ENCODE peak calls at places on chromosome 14, in four cellular contexts. One of them, this sample, is unnamed.

GRCh38 chr14:76495983-76496382 is 120.0 kb downstream of the ESRRB start:
- DNase-seq in GM23248: no peak
- DNase-seq in endothelial cell of umbilical vein: no peak
- DNase-seq in HCT116: no peak
- DNase-seq in this sample: no peak

GRCh38 chr14:90263748-90264449 is 7.5 kb downstream of the PSMC1 start:
- DNase-seq in endothelial cell of umbilical vein: no peak
- DNase-seq in GM23248: no peak
- DNase-seq in HCT116: no peak
- DNase-seq in this sample: no peak

GRCh38 chr14:45673420-45673819 is 420.4 kb upstream of the MIS18BP1 start:
- DNase-seq in GM23248: no peak
- DNase-seq in HCT116: no peak
- DNase-seq in endothelial cell of umbilical vein: no peak
- DNase-seq in this sample: no peak

GRCh38 chr14:50025776-50026175 is 90.6 kb downstream of the VCPKMT start:
- DNase-seq in endothelial cell of umbilical vein: no peak
- DNase-seq in GM23248: no peak
- DNase-seq in HCT116: no peak
- DNase-seq in this sample: no peak

GRCh38 chr14:54555651-54556050 is 11.3 kb upstream of the SAMD4A start:
- DNase-seq in HCT116: no peak
- DNase-seq in GM23248: no peak
- DNase-seq in endothelial cell of umbilical vein: no peak
- DNase-seq in this sample: no peak

GRCh38 chr14:34754687-34755086 is 40.3 kb upstream of the CFL2 start:
- DNase-seq in GM23248: no peak
- DNase-seq in endothelial cell of umbilical vein: no peak
- DNase-seq in HCT116: no peak
- DNase-seq in this sample: no peak

GRCh38 chr14:104432611-104433231 is 146.8 kb upstream of the C14orf180 start:
- DNase-seq in GM23248: no peak
- DNase-seq in endothelial cell of umbilical vein: no peak
- DNase-seq in HCT116: no peak
- DNase-seq in this sample: no peak

GRCh38 chr14:22814945-22815713 is at the start of gene SLC7A7:
- DNase-seq in endothelial cell of umbilical vein: no peak
- DNase-seq in HCT116: no peak
- DNase-seq in GM23248: no peak
- DNase-seq in this sample: no peak

GRCh38 chr14:37599527-37600368 is 4.3 kb downstream of the TTC6 start:
- DNase-seq in GM23248: peak
- DNase-seq in HCT116: no peak
- DNase-seq in endothelial cell of umbilical vein: no peak
- DNase-seq in this sample: no peak

GRCh38 chr14:104871145-104871655 is 6.1 kb downstream of the CEP170B start:
- DNase-seq in HCT116: no peak
- DNase-seq in GM23248: no peak
- DNase-seq in endothelial cell of umbilical vein: no peak
- DNase-seq in this sample: no peak

GRCh38 chr14:75013290-75013689 is 10.6 kb downstream of the EIF2B2 start:
- DNase-seq in endothelial cell of umbilical vein: no peak
- DNase-seq in GM23248: no peak
- DNase-seq in HCT116: no peak
- DNase-seq in this sample: no peak
- H2AFZ ChIP-seq in endothelial cell of umbilical vein: no peak
- H2AFZ ChIP-seq in GM23248: no peak
- H2AFZ ChIP-seq in HCT116: no peak
- H2AFZ ChIP-seq in this sample: no peak

GRCh38 chr14:92702441-92702918 is 45.9 kb downstream of the LGMN start:
- DNase-seq in endothelial cell of umbilical vein: no peak
- DNase-seq in GM23248: no peak
- DNase-seq in HCT116: no peak
- DNase-seq in this sample: no peak

GRCh38 chr14:92706386-92706785 is 42.0 kb downstream of the LGMN start:
- DNase-seq in GM23248: no peak
- DNase-seq in endothelial cell of umbilical vein: no peak
- DNase-seq in HCT116: no peak
- DNase-seq in this sample: no peak

GRCh38 chr14:92703516-92703915 is 44.9 kb downstream of the LGMN start:
- DNase-seq in HCT116: no peak
- DNase-seq in endothelial cell of umbilical vein: no peak
- DNase-seq in GM23248: no peak
- DNase-seq in this sample: no peak

GRCh38 chr14:92704036-92704804 is 44.2 kb downstream of the LGMN start:
- DNase-seq in HCT116: no peak
- DNase-seq in GM23248: no peak
- DNase-seq in endothelial cell of umbilical vein: no peak
- DNase-seq in this sample: no peak

GRCh38 chr14:92704821-92705220 is 43.6 kb downstream of the LGMN start:
- DNase-seq in GM23248: no peak
- DNase-seq in HCT116: no peak
- DNase-seq in endothelial cell of umbilical vein: no peak
- DNase-seq in this sample: no peak
- H3K4me2 ChIP-seq in GM23248: no peak
- H3K4me2 ChIP-seq in HCT116: no peak
- H3K4me2 ChIP-seq in endothelial cell of umbilical vein: no peak
- H3K4me2 ChIP-seq in this sample: no peak

DNA sequence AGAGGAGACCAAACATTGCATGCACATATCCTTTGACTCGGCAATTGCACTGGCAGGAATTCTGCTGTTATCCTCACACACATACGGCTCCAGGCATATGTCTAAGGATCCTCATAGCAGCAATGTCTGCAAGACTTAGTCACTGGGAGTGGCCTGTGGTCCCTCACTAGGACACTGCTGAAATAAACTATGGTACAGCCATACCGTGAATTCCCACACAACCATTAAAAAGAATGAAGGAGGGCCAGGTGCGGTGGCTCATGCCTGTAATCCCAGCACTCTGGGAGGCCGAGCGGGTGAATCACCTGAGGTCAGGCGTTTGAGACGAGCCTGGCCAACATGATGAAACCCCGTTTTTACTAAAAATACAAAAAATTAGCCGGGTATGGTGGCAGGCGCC is 105.1 kb downstream of the ZFP36L1 start:
- DNase-seq in HCT116: peak
- DNase-seq in GM23248: peak
- DNase-seq in endothelial cell of umbilical vein: no peak
- DNase-seq in this sample: peak
- H2AFZ ChIP-seq in HCT116: no peak
- H2AFZ ChIP-seq in GM23248: no peak
- H2AFZ ChIP-seq in endothelial cell of umbilical vein: no peak
- H2AFZ ChIP-seq in this sample: no peak

DNA sequence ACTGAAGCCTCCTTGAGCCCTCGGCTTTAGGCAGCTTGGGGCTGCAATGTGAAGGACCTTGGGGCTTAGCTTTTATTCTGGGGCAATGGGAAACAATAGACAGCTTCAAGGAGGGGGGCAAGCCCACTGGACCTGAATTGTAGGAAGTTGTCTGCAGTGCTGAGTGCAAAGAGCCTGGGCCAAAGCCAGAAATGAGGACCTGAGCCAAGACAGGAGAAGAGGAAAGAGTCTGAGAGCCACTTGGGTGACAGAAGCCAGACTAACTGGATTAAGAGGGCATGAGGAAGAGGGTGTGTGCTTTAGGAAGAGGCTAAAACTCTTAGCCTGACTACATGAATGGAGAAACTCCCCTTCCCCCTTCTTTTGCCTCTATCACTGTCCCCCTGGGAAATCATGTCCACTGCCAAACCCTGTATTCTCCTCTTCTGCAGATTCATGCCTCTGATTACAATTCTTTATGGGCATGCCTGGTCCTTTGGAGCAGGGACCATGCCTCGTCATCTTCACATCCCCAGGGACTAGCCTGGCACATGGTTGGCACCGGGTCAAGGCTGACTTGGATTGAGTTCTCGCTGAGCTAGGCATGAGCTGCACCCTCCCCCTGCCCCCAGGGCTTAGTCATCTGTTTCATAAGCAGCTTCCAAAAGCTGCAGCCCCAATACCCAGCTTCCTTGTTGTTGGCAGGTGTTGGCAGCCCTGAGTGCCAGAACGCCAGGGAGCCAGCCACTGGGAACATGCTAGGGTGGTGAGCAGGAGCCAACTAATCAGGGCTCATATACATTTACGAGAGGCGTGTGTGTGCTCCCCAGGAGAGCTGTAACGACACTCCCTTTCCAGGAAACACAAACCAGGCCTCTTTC is 27.8 kb upstream of the JDP2 start:
- DNase-seq in GM23248: peak
- DNase-seq in HCT116: no peak
- DNase-seq in endothelial cell of umbilical vein: peak
- DNase-seq in this sample: no peak
- H3K4me2 ChIP-seq in GM23248: no peak
- H3K4me2 ChIP-seq in HCT116: no peak
- H3K4me2 ChIP-seq in endothelial cell of umbilical vein: no peak
- H3K4me2 ChIP-seq in this sample: no peak

GRCh38 chr14:100546051-100546443 is 41.2 kb downstream of the BEGAIN start:
- DNase-seq in GM23248: no peak
- DNase-seq in endothelial cell of umbilical vein: no peak
- DNase-seq in HCT116: no peak
- DNase-seq in this sample: no peak
- H2AFZ ChIP-seq in GM23248: no peak
- H2AFZ ChIP-seq in endothelial cell of umbilical vein: peak
- H2AFZ ChIP-seq in HCT116: peak
- H2AFZ ChIP-seq in this sample: no peak

DNA sequence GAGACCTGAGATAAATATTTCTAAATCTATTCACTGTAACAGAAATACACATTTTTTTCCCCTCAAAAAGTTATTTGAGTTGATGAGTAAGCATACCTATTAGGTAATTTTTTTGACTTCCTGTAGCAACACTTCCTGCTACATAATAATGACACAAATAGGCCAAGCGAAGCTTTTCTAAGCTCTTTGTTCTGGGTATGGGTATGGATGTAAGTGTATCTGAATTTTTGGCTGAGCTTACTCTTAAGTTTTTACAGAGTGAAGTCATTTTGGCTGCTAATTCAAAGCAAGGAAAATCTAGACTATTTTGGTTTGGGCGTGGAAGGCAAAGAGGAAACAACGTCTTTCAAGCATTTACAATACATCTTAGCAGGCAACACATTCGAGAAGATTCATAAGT is 1206.0 kb upstream of the FLRT2 start:
- DNase-seq in GM23248: no peak
- DNase-seq in endothelial cell of umbilical vein: peak
- DNase-seq in HCT116: no peak
- DNase-seq in this sample: peak
- H3K4me2 ChIP-seq in GM23248: no peak
- H3K4me2 ChIP-seq in endothelial cell of umbilical vein: peak
- H3K4me2 ChIP-seq in HCT116: no peak
- H3K4me2 ChIP-seq in this sample: no peak

GRCh38 chr14:77653473-77653872 is 37.0 kb upstream of the SPTLC2 start:
- DNase-seq in HCT116: no peak
- DNase-seq in GM23248: peak
- DNase-seq in endothelial cell of umbilical vein: no peak
- DNase-seq in this sample: no peak
- H2AFZ ChIP-seq in HCT116: no peak
- H2AFZ ChIP-seq in GM23248: no peak
- H2AFZ ChIP-seq in endothelial cell of umbilical vein: no peak
- H2AFZ ChIP-seq in this sample: peak

DNA sequence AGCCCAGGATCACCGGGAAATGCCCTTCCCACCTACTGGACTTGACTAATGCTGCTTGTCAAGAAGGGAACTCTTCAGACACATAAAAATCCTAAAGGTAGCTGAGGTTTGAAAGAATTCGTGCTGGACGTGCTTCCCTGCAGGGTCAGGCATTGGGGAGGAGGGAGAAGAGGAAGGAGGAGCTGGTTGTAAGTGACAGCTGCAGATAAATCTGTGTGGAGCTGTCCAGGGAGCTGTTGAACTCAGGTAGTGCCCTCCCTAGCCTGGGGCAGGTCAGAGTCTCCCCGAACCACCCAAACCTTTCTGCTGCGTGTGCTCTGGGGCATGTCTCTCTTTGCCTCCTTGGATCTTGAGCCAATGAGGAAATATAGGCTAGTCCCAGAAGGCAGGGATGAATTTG is 23.7 kb upstream of the FOS start:
- DNase-seq in endothelial cell of umbilical vein: no peak
- DNase-seq in HCT116: no peak
- DNase-seq in GM23248: no peak
- DNase-seq in this sample: no peak
- H3K4me2 ChIP-seq in endothelial cell of umbilical vein: no peak
- H3K4me2 ChIP-seq in HCT116: no peak
- H3K4me2 ChIP-seq in GM23248: no peak
- H3K4me2 ChIP-seq in this sample: no peak

This sample was measured in astrocyte.